ENCODE peak calls at places on chromosomes 16 and 17, in six cellular contexts. One of them, this sample, is unnamed.

GRCh38 chr17:49381033-49381432 is 19.0 kb upstream of the ZNF652 start:
- DNase-seq in MM.1S: no peak
- DNase-seq in heart left ventricle: no peak
- DNase-seq in fibroblast of lung: no peak
- DNase-seq in testis: no peak
- DNase-seq in fibroblast of the aortic adventitia: no peak
- DNase-seq in this sample: no peak

GRCh38 chr17:39996789-39997188 is 16.2 kb downstream of the PSMD3 start:
- DNase-seq in MM.1S: no peak
- DNase-seq in testis: no peak
- DNase-seq in fibroblast of lung: no peak
- DNase-seq in heart left ventricle: no peak
- DNase-seq in fibroblast of the aortic adventitia: no peak
- DNase-seq in this sample: no peak

GRCh38 chr16:78122774-78123315 is 23.4 kb downstream of the WWOX start:
- DNase-seq in testis: peak
- DNase-seq in fibroblast of the aortic adventitia: peak
- DNase-seq in MM.1S: peak
- DNase-seq in heart left ventricle: no peak
- DNase-seq in fibroblast of lung: peak
- DNase-seq in this sample: peak

GRCh38 chr17:81050645-81051625 is 16.0 kb downstream of the BAIAP2 start:
- DNase-seq in testis: no peak
- DNase-seq in MM.1S: no peak
- DNase-seq in heart left ventricle: no peak
- DNase-seq in fibroblast of lung: no peak
- DNase-seq in fibroblast of the aortic adventitia: no peak
- DNase-seq in this sample: no peak

GRCh38 chr17:77451894-77452852 is 311.4 kb downstream of the SEC14L1 start:
- DNase-seq in heart left ventricle: peak
- DNase-seq in MM.1S: no peak
- DNase-seq in fibroblast of lung: peak
- DNase-seq in testis: peak
- DNase-seq in fibroblast of the aortic adventitia: peak
- DNase-seq in this sample: peak

GRCh38 chr16:27600386-27600785 is 50.4 kb downstream of the KATNIP start:
- DNase-seq in fibroblast of the aortic adventitia: no peak
- DNase-seq in fibroblast of lung: no peak
- DNase-seq in MM.1S: no peak
- DNase-seq in heart left ventricle: no peak
- DNase-seq in testis: no peak
- DNase-seq in this sample: no peak

GRCh38 chr16:72138064-72138572 is 33.8 kb downstream of the PMFBP1 start:
- DNase-seq in fibroblast of lung: no peak
- DNase-seq in fibroblast of the aortic adventitia: no peak
- DNase-seq in MM.1S: no peak
- DNase-seq in testis: no peak
- DNase-seq in heart left ventricle: no peak
- DNase-seq in this sample: no peak

GRCh38 chr17:16909472-16909871 is 62.4 kb downstream of the TNFRSF13B start:
- DNase-seq in testis: peak
- DNase-seq in fibroblast of lung: no peak
- DNase-seq in fibroblast of the aortic adventitia: no peak
- DNase-seq in heart left ventricle: no peak
- DNase-seq in MM.1S: no peak
- DNase-seq in this sample: no peak

GRCh38 chr16:83762141-83763024 is 45.4 kb upstream of the HSBP1 start:
- DNase-seq in MM.1S: no peak
- DNase-seq in testis: no peak
- DNase-seq in fibroblast of lung: no peak
- DNase-seq in heart left ventricle: no peak
- DNase-seq in fibroblast of the aortic adventitia: no peak
- DNase-seq in this sample: no peak

GRCh38 chr16:83158320-83158957 is 531.7 kb downstream of the CDH13 start:
- DNase-seq in fibroblast of the aortic adventitia: no peak
- DNase-seq in MM.1S: no peak
- DNase-seq in fibroblast of lung: no peak
- DNase-seq in heart left ventricle: no peak
- DNase-seq in testis: no peak
- DNase-seq in this sample: no peak

GRCh38 chr17:55340726-55341125 is 76.0 kb downstream of the HLF start:
- DNase-seq in testis: no peak
- DNase-seq in heart left ventricle: no peak
- DNase-seq in fibroblast of lung: no peak
- DNase-seq in fibroblast of the aortic adventitia: no peak
- DNase-seq in MM.1S: no peak
- DNase-seq in this sample: no peak

GRCh38 chr17:37614391-37614790 is 5.2 kb upstream of the SYNRG start:
- DNase-seq in MM.1S: no peak
- DNase-seq in fibroblast of the aortic adventitia: peak
- DNase-seq in heart left ventricle: no peak
- DNase-seq in fibroblast of lung: peak
- DNase-seq in testis: no peak
- DNase-seq in this sample: no peak

GRCh38 chr17:73770115-73770848 is 126.0 kb upstream of the SDK2 start:
- DNase-seq in MM.1S: no peak
- DNase-seq in testis: peak
- DNase-seq in heart left ventricle: peak
- DNase-seq in fibroblast of the aortic adventitia: peak
- DNase-seq in fibroblast of lung: peak
- DNase-seq in this sample: no peak

GRCh38 chr16:74984194-74984669 is 691 bp downstream of the WDR59 start:
- DNase-seq in testis: no peak
- DNase-seq in fibroblast of lung: peak
- DNase-seq in heart left ventricle: no peak
- DNase-seq in fibroblast of the aortic adventitia: peak
- DNase-seq in MM.1S: no peak
- DNase-seq in this sample: no peak

GRCh38 chr16:28258571-28258970 is 33.8 kb upstream of the SBK1 start:
- DNase-seq in heart left ventricle: peak
- DNase-seq in MM.1S: no peak
- DNase-seq in fibroblast of the aortic adventitia: peak
- DNase-seq in fibroblast of lung: peak
- DNase-seq in testis: peak
- DNase-seq in this sample: no peak

GRCh38 chr17:49968380-49969133 is 433 bp upstream of the DLX4 start:
- DNase-seq in heart left ventricle: peak
- DNase-seq in fibroblast of lung: peak
- DNase-seq in testis: peak
- DNase-seq in fibroblast of the aortic adventitia: peak
- DNase-seq in MM.1S: peak
- DNase-seq in this sample: no peak

GRCh38 chr17:75096082-75096625 is 8.4 kb downstream of the SLC16A5 start:
- DNase-seq in fibroblast of the aortic adventitia: peak
- DNase-seq in MM.1S: no peak
- DNase-seq in heart left ventricle: peak
- DNase-seq in fibroblast of lung: peak
- DNase-seq in testis: no peak
- DNase-seq in this sample: no peak

GRCh38 chr16:67166035-67166882 is 1.7 kb downstream of the HSF4 start:
- DNase-seq in fibroblast of the aortic adventitia: no peak
- DNase-seq in testis: no peak
- DNase-seq in fibroblast of lung: no peak
- DNase-seq in MM.1S: no peak
- DNase-seq in heart left ventricle: no peak
- DNase-seq in this sample: no peak

GRCh38 chr16:1192384-1193073 is 32.5 kb downstream of the TPSG1 start:
- DNase-seq in fibroblast of lung: no peak
- DNase-seq in fibroblast of the aortic adventitia: no peak
- DNase-seq in testis: no peak
- DNase-seq in heart left ventricle: no peak
- DNase-seq in MM.1S: no peak
- DNase-seq in this sample: no peak

GRCh38 chr17:50645748-50646682 is 11.3 kb downstream of the ABCC3 start:
- DNase-seq in heart left ventricle: no peak
- DNase-seq in fibroblast of lung: no peak
- DNase-seq in fibroblast of the aortic adventitia: no peak
- DNase-seq in testis: no peak
- DNase-seq in MM.1S: no peak
- DNase-seq in this sample: no peak

GRCh38 chr17:15944720-15945492 is at the start of gene ADORA2B:
- DNase-seq in heart left ventricle: peak
- DNase-seq in fibroblast of lung: peak
- DNase-seq in MM.1S: no peak
- DNase-seq in testis: peak
- DNase-seq in fibroblast of the aortic adventitia: peak
- DNase-seq in this sample: no peak

GRCh38 chr16:14186007-14186953 is 115.2 kb downstream of the MRTFB start:
- DNase-seq in testis: no peak
- DNase-seq in MM.1S: no peak
- DNase-seq in heart left ventricle: peak
- DNase-seq in fibroblast of lung: peak
- DNase-seq in fibroblast of the aortic adventitia: peak
- DNase-seq in this sample: no peak

GRCh38 chr17:16820979-16821543 is 131.0 kb downstream of the CCDC144A start:
- DNase-seq in MM.1S: no peak
- DNase-seq in fibroblast of lung: no peak
- DNase-seq in testis: no peak
- DNase-seq in fibroblast of the aortic adventitia: no peak
- DNase-seq in heart left ventricle: no peak
- DNase-seq in this sample: no peak

GRCh38 chr16:9645911-9646310 is 536.3 kb downstream of the GRIN2A start:
- DNase-seq in MM.1S: no peak
- DNase-seq in testis: no peak
- DNase-seq in fibroblast of the aortic adventitia: no peak
- DNase-seq in fibroblast of lung: no peak
- DNase-seq in heart left ventricle: no peak
- DNase-seq in this sample: no peak

GRCh38 chr17:19260958-19261357 is 23.8 kb downstream of the EPN2 start:
- DNase-seq in testis: no peak
- DNase-seq in fibroblast of the aortic adventitia: no peak
- DNase-seq in heart left ventricle: peak
- DNase-seq in MM.1S: no peak
- DNase-seq in fibroblast of lung: no peak
- DNase-seq in this sample: no peak

GRCh38 chr16:59090501-59090900 is 356.4 kb upstream of the GOT2 start:
- DNase-seq in testis: no peak
- DNase-seq in MM.1S: no peak
- DNase-seq in fibroblast of lung: peak
- DNase-seq in heart left ventricle: no peak
- DNase-seq in fibroblast of the aortic adventitia: no peak
- DNase-seq in this sample: no peak

GRCh38 chr16:11052080-11052808 is 107.9 kb downstream of the CLEC16A start:
- DNase-seq in testis: no peak
- DNase-seq in fibroblast of the aortic adventitia: no peak
- DNase-seq in heart left ventricle: no peak
- DNase-seq in MM.1S: no peak
- DNase-seq in fibroblast of lung: no peak
- DNase-seq in this sample: peak

GRCh38 chr17:69557339-69557738 is 142.8 kb downstream of the MAP2K6 start:
- DNase-seq in fibroblast of lung: no peak
- DNase-seq in MM.1S: no peak
- DNase-seq in heart left ventricle: no peak
- DNase-seq in testis: no peak
- DNase-seq in fibroblast of the aortic adventitia: no peak
- DNase-seq in this sample: no peak

GRCh38 chr17:63998721-63999679 is 849 bp downstream of the PRR29 start:
- DNase-seq in fibroblast of the aortic adventitia: no peak
- DNase-seq in heart left ventricle: no peak
- DNase-seq in testis: no peak
- DNase-seq in MM.1S: peak
- DNase-seq in fibroblast of lung: no peak
- DNase-seq in this sample: no peak

DNA sequence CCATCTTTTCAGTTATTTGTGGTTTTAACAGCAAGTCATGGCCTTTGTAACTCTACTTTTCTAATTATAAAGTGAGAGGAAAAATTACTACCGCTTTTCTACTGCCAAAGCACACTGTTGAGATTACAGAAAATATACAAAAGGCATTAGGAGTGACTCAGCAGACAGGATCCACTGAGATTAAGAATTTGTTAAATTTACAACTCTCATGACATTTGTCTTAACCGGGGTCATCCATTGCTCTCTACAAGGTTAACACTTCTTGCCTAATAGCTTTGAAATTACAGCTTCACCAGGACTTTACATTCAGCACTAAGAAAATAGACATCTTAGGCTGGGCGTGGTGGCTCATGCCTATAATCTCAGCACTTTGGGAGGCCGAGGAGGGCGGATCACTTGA is 93.4 kb downstream of the SSH2 start:
- DNase-seq in MM.1S: no peak
- DNase-seq in fibroblast of the aortic adventitia: peak
- DNase-seq in heart left ventricle: no peak
- DNase-seq in fibroblast of lung: peak
- DNase-seq in testis: no peak
- DNase-seq in this sample: no peak
- TF ChIP-seq CTCF in MM.1S: no peak
- TF ChIP-seq CTCF in fibroblast of the aortic adventitia: no peak
- TF ChIP-seq CTCF in heart left ventricle: no peak
- TF ChIP-seq CTCF in fibroblast of lung: no peak
- TF ChIP-seq CTCF in testis: no peak
- TF ChIP-seq CTCF in this sample: no peak

GRCh38 chr16:70508752-70509151 is 14.6 kb downstream of the COG4 start:
- DNase-seq in fibroblast of the aortic adventitia: peak
- DNase-seq in fibroblast of lung: no peak
- DNase-seq in MM.1S: peak
- DNase-seq in heart left ventricle: no peak
- DNase-seq in testis: no peak
- DNase-seq in this sample: no peak
- TF ChIP-seq CTCF in fibroblast of the aortic adventitia: no peak
- TF ChIP-seq CTCF in fibroblast of lung: no peak
- TF ChIP-seq CTCF in MM.1S: peak
- TF ChIP-seq CTCF in heart left ventricle: peak
- TF ChIP-seq CTCF in testis: no peak
- TF ChIP-seq CTCF in this sample: peak

GRCh38 chr17:42964161-42964932 is at the start of gene AARSD1:
- DNase-seq in fibroblast of lung: peak
- DNase-seq in fibroblast of the aortic adventitia: peak
- DNase-seq in MM.1S: peak
- DNase-seq in testis: peak
- DNase-seq in heart left ventricle: peak
- DNase-seq in this sample: peak
- TF ChIP-seq CTCF in fibroblast of lung: no peak
- TF ChIP-seq CTCF in fibroblast of the aortic adventitia: no peak
- TF ChIP-seq CTCF in MM.1S: no peak
- TF ChIP-seq CTCF in testis: peak
- TF ChIP-seq CTCF in heart left ventricle: no peak
- TF ChIP-seq CTCF in this sample: no peak

DNA sequence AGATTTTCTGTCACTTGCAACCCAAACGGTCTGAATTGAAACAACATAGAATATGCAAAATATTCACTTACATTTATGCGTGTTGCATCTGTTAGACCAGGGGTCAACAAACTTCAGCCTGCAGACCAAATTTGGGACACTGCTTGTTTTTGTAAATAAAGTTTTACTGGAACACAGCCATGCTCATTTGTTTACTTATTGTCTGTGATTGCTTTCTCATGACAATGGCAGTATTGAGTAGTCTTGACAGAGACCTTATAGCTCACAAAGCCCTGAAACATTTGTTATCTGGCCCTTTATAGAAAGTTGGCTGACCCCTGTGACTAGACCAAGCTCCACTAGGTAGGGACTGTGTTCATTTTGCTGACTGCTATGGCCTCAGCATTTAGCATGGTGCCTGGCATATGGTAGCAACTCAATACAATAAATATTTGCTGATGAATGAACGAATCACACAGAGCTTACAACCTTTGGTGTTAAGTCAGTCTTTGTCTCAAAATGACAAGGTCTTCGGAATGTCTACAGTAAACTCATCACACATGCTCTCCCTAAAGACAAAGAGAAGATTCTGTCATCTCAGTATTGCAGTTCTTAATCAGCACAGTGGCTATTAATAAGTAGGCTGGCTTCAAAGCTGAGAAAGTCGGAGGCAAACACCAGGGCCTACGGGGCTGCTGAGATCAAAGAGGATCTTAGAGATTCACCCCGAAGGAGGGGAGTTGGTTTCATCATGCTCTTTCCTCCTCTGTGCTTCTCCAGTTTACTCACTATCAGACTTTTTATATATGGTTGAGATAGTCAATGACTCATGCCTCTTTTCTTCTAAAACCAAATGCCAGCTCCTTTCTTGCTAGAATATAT is 95.2 kb upstream of the AXIN2 start:
- DNase-seq in fibroblast of the aortic adventitia: peak
- DNase-seq in fibroblast of lung: no peak
- DNase-seq in heart left ventricle: no peak
- DNase-seq in MM.1S: no peak
- DNase-seq in testis: no peak
- DNase-seq in this sample: no peak
- TF ChIP-seq CTCF in fibroblast of the aortic adventitia: no peak
- TF ChIP-seq CTCF in fibroblast of lung: no peak
- TF ChIP-seq CTCF in heart left ventricle: no peak
- TF ChIP-seq CTCF in MM.1S: no peak
- TF ChIP-seq CTCF in testis: no peak
- TF ChIP-seq CTCF in this sample: no peak

This sample was measured in DND-41.